ENCODE peak calls at places on chromosomes 5 and 9, in ten cellular contexts. W, L, G, M, T, H, F, X, U and V are unnamed samples.

GRCh38 chr5:148791334-148791667 is 35.1 kb upstream of the ADRB2 start:
- DNase-seq in F (no peak), U (peak), M (no peak), T (no peak), X (no peak), H (no peak), L (peak), W (peak), G (peak), V (peak)

GRCh38 chr9:90142580-90142979 is 500.0 kb downstream of the DIRAS2 start:
- DNase-seq in X (peak), F (no peak), U (peak), H (peak), M (peak), W (peak), L (peak), G (peak), T (peak), V (peak)

GRCh38 chr9:137458194-137459146 is 664 bp downstream of the NSMF start:
- DNase-seq in W (no peak), H (peak), F (no peak), M (no peak), G (no peak), U (no peak), L (no peak), T (no peak), X (peak), V (no peak)

GRCh38 chr5:166185232-166185631 is 2106.2 kb upstream of the WWC1 start:
- DNase-seq in L (no peak), U (no peak), W (no peak), T (no peak), F (no peak), G (no peak), H (no peak), X (no peak), M (no peak), V (no peak)

GRCh38 chr9:7451062-7451461 is 348.5 kb downstream of the DMAC1 start:
- DNase-seq in M (no peak), G (no peak), F (no peak), X (no peak), W (no peak), U (no peak), T (no peak), H (no peak), L (no peak), V (no peak)

GRCh38 chr5:95859327-95860060 is 37.0 kb upstream of the GLRX start:
- DNase-seq in H (no peak), M (no peak), X (no peak), W (no peak), G (no peak), F (no peak), L (no peak), T (peak), U (no peak), V (no peak)

GRCh38 chr5:30112842-30113241 is 1080.6 kb upstream of the CDH6 start:
- DNase-seq in X (no peak), L (no peak), U (peak), F (no peak), H (no peak), W (no peak), G (no peak), T (peak), M (no peak), V (no peak)

GRCh38 chr9:79568337-79569084 is 3.3 kb upstream of the TLE4 start:
- DNase-seq in X (no peak), T (no peak), U (no peak), F (no peak), G (peak), W (peak), L (no peak), M (no peak), H (no peak), V (peak)

GRCh38 chr9:1032181-1032580 is 18.0 kb upstream of the DMRT2 start:
- DNase-seq in G (no peak), T (no peak), F (no peak), M (no peak), X (no peak), L (no peak), U (no peak), W (no peak), H (no peak), V (no peak)

GRCh38 chr5:87722286-87722685 is 309.6 kb upstream of the CCNH start:
- DNase-seq in M (no peak), F (no peak), U (peak), H (no peak), T (no peak), L (no peak), W (no peak), G (no peak), X (no peak), V (no peak)

GRCh38 chr9:119291554-119291953 is 77.7 kb downstream of the BRINP1 start:
- DNase-seq in T (no peak), U (no peak), G (no peak), X (no peak), H (no peak), M (no peak), W (no peak), L (no peak), F (no peak), V (no peak)

GRCh38 chr9:131010482-131011273 is 1.7 kb downstream of the LAMC3 start:
- DNase-seq in H (no peak), X (no peak), G (no peak), F (no peak), W (no peak), M (no peak), U (no peak), T (no peak), L (no peak), V (no peak)

GRCh38 chr9:131012396-131012917 is 3.5 kb downstream of the LAMC3 start:
- DNase-seq in G (no peak), F (no peak), L (no peak), M (no peak), W (no peak), U (no peak), X (no peak), T (no peak), H (no peak), V (no peak)

GRCh38 chr9:131013015-131013755 is 4.2 kb downstream of the LAMC3 start:
- DNase-seq in F (no peak), G (no peak), L (no peak), X (no peak), W (no peak), H (no peak), T (no peak), M (no peak), U (no peak), V (no peak)

GRCh38 chr9:131012023-131012334 is 3.0 kb downstream of the LAMC3 start:
- DNase-seq in U (no peak), F (no peak), H (no peak), L (no peak), X (no peak), T (no peak), G (no peak), W (no peak), M (no peak), V (no peak)

DNA sequence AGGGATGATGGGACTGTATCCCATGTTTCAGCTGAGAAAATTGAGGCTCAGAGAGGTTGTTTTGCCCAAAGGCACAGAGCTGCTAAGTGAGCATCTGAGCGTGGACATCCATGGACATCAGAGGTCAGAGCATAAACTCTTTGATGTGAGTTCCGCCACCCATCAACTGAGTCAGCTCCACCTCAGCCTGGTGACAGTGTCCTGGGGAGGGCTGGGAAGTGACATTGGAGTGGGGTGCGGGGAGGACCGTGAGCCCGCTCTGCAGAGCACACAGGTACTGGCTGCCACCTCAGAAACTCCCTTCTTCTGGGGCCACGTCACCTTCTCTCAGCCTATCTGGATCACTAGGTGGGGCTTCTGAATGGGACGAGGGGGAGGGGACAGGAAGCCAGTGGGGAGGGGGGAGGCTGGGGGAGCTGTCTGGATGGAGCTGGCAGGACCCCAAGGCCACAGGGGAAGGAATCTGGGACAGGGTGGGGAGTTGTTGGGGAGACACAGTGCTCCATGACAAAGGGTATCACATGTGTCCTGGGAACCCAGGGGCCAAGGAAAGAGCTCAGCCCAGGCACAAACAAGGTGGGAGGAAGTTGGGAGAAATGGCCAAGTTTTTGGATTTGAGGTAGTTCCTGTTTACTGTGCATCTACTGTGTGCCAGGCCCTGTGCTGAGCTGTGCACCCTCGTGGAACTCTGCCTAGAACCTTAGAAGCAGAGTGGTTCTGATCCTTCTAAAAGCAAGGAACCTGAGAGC is 2.5 kb downstream of the LAMC3 start:
- DNase-seq in F (no peak), T (no peak), U (no peak), H (no peak), X (no peak), L (no peak), G (no peak), W (no peak), M (no peak), V (no peak)
- TF ChIP-seq CTCF in F (no peak), T (no peak), U (no peak), H (no peak), X (no peak), L (no peak), G (no peak), W (no peak), M (no peak), V (no peak)

GRCh38 chr5:103041071-103041676 is 78.8 kb downstream of the GIN1 start:
- DNase-seq in T (peak), L (peak), G (no peak), F (no peak), W (peak), U (peak), H (no peak), M (peak), X (no peak), V (peak)
- TF ChIP-seq CTCF in T (peak), L (peak), G (peak), F (peak), W (no peak), U (peak), H (peak), M (no peak), X (peak), V (peak)

GRCh38 chr5:56816546-56817081 is 1.3 kb downstream of the MAP3K1 start:
- DNase-seq in U (peak), F (no peak), H (peak), L (peak), T (peak), M (no peak), W (peak), X (peak), G (peak), V (peak)
- TF ChIP-seq CTCF in U (no peak), F (no peak), H (no peak), L (no peak), T (no peak), M (no peak), W (no peak), X (no peak), G (no peak), V (no peak)

GRCh38 chr5:171667341-171668096 is 118.1 kb upstream of the SMIM23 start:
- DNase-seq in L (peak), G (no peak), T (peak), U (peak), H (peak), X (no peak), M (peak), F (no peak), W (no peak), V (no peak)
- TF ChIP-seq CTCF in L (peak), G (no peak), T (peak), U (peak), H (no peak), X (no peak), M (no peak), F (no peak), W (no peak), V (no peak)

GRCh38 chr9:35792044-35792813 is 838 bp downstream of the NPR2 start:
- DNase-seq in H (peak), G (no peak), X (no peak), U (no peak), M (no peak), T (no peak), F (no peak), L (no peak), W (no peak), V (no peak)

GRCh38 chr9:35789541-35789940 is 1.9 kb upstream of the NPR2 start:
- DNase-seq in H (no peak), X (no peak), F (no peak), L (no peak), G (no peak), M (no peak), T (no peak), W (no peak), U (no peak), V (no peak)

GRCh38 chr9:35790025-35790384 is 1.4 kb upstream of the NPR2 start:
- DNase-seq in M (no peak), W (no peak), F (no peak), L (no peak), G (no peak), H (no peak), T (no peak), X (no peak), U (no peak), V (no peak)

GRCh38 chr9:35791321-35791921 is at the start of gene NPR2:
- DNase-seq in W (no peak), U (no peak), L (peak), X (no peak), F (no peak), T (peak), M (no peak), H (peak), G (no peak), V (no peak)

DNA sequence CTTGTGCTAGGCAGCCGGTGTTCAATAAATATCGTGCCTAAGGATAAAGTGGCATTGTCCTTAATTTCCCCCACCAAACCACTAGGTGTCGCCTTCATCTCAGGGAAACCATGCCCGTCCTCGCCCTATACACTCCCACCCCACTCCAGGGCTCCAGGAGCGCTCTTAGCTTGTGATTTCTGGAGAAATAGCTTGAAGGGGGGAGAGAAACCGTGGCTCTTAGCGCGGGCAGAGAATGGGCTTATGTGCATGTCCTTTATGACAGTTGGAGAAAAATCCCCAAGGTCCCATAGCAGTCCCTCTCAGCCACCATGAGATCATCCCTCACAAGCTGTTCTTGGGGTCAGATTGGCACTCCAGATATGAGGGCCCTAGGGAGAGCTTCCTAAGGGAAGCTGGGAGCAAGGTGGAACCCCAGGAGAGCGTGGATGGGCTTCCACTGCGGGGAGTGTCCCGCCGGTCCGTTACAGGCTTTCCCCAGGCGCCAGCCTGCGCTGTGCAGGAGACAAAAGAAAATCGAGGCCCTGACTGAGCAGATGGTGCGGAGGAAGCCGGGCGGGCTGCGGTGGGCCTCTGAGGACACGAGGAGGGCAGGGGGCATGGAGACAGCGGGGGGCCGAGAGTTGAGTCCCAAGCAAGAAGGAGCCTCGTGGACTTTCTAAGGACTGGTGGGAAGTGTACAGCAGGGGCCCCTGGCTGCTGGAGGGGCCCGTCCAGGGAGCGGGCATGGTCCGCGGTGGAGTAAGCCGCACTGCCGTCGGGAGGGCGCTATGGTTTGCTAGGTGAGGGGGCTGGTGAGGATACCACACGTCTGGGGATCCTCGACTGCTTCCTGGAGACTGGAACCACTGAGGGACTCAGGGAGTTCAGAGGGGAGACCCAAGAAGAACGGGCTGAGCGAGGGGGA is 753 bp upstream of the NPR2 start:
- DNase-seq in H (peak), L (peak), F (peak), W (peak), X (peak), G (peak), U (peak), M (peak), T (peak), V (peak)
- TF ChIP-seq CTCF in H (peak), L (peak), F (peak), W (peak), X (peak), G (peak), U (peak), M (peak), T (peak), V (peak)

GRCh38 chr5:11248958-11249357 is 487.9 kb upstream of the DAP start:
- DNase-seq in M (no peak), T (no peak), U (no peak), X (no peak), W (no peak), H (no peak), L (no peak), F (no peak), G (no peak), V (no peak)

GRCh38 chr5:11252523-11252922 is 491.5 kb upstream of the DAP start:
- DNase-seq in H (no peak), T (no peak), X (no peak), L (no peak), U (no peak), W (no peak), G (no peak), M (no peak), F (no peak), V (no peak)

GRCh38 chr5:11251242-11251641 is 490.2 kb upstream of the DAP start:
- DNase-seq in L (peak), M (no peak), H (no peak), F (no peak), W (no peak), U (no peak), T (no peak), G (no peak), X (no peak), V (no peak)

DNA sequence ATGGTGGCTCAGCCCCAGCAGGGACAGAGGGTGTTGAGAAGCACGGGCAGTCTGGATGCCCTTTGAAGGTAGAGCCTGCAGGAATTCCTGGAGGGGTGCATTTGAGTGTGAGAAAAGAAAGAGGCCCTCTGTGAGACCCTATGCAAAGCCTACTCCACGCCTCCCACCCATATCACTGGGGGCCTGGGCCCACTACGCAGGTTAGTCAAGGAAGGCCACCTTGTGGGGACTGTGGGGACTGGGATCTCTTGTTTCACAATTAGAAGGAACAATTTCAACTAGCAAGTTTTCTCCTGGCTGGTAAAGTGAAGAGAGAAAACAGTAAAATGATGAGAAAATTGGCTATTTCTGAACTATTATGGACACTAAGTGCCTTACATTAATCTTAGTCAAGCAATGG is 486.2 kb upstream of the DAP start:
- DNase-seq in H (no peak), X (no peak), L (no peak), U (no peak), T (no peak), G (no peak), W (no peak), M (no peak), F (no peak), V (no peak)
- TF ChIP-seq CTCF in H (peak), X (no peak), L (no peak), U (no peak), T (no peak), G (no peak), W (no peak), M (no peak), F (no peak), V (no peak)

DNA sequence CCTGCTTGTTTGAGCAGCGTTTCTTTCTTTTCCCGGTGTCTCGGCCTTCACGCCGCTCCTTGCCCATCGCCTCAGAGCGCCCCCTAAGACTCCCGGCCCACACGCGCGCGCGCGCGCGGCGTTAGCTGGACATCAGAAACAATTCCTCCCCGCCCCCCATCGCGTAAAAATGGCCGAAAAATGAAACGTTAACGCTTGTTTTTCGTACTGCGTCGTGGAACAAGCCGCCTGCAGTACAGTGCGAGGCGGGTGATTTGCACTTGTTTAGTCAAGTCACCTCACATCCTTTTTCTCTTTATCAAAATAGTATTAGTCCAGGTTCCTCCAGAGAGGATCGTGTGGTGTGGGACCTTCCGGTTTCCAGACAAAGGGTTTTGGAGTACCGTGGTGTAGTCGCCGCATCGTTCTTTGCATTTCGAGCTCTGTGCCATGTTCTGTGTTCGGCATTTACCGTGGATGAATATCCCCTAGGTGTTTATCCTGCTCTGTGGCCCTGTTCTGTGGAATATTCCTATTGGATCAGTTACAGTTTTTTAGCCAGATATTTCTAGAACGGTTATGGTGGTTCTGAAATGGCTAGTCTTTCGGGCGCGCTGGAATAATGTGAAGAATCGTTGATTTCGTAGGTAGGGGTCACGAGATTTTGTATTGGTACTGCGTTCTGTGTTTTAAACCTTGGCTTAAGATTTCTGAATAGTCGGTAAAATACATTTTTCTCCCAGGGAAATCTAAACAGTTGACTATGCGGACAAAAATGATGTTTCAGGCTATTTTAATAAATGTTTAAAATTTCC is 1.0 kb downstream of the MATR3 start:
- DNase-seq in F (no peak), W (peak), X (peak), H (peak), M (no peak), G (peak), L (peak), T (peak), U (peak), V (no peak)
- TF ChIP-seq CTCF in F (peak), W (peak), X (no peak), H (no peak), M (peak), G (no peak), L (peak), T (peak), U (peak), V (peak)

DNA sequence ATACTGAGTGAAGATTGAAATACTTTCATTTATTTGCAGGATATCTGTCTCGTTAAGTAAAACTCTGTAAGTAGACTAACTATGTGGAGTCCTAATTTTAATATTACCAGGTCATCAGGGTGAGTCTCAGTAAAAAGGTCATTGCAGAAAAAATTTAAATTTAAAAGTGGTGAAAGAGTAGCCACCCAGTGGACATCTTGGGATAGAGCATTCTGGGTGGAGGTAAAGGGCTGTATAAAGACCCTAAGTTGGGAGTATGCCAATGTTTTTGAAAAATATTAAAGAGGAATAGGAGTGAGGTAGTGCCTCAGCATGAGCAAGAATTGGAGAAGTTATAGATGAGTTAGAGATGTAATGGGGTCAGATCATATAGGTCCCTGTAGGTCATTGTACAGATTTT is 145.5 kb downstream of the HMHB1 start:
- DNase-seq in F (no peak), L (no peak), W (no peak), T (no peak), X (no peak), M (no peak), U (no peak), H (no peak), G (no peak), V (no peak)
- TF ChIP-seq CTCF in F (peak), L (no peak), W (no peak), T (peak), X (no peak), M (peak), U (peak), H (peak), G (no peak), V (peak)